ENCODE peak calls at places on chromosomes 3 and 15, in eight cellular contexts. B, C, P, Q, M, Z, D and J are unnamed samples.

GRCh38 chr15:94602771-94603474 is 371.6 kb downstream of the MCTP2 start:
- DNase-seq in Z (no peak), P (no peak), C (no peak), B (no peak), M (peak), Q (no peak), D (no peak), J (no peak)

GRCh38 chr15:27485265-27485664 is 514.3 kb downstream of the GABRG3 start:
- DNase-seq in B (no peak), Z (no peak), P (no peak), M (no peak), Q (no peak), C (no peak), D (no peak), J (no peak)

GRCh38 chr15:60477991-60478632 is 830 bp downstream of the ICE2 start:
- DNase-seq in M (peak), Z (no peak), P (no peak), C (no peak), D (no peak), Q (peak), B (no peak), J (peak)

GRCh38 chr15:64193971-64194370 is 31.1 kb upstream of the PPIB start:
- DNase-seq in C (no peak), P (no peak), D (no peak), Z (no peak), B (no peak), M (no peak), Q (no peak), J (no peak)

GRCh38 chr3:46844851-46845250 is 18.4 kb downstream of the MYL3 start:
- DNase-seq in P (no peak), Q (no peak), D (no peak), Z (no peak), M (no peak), B (no peak), C (no peak), J (no peak)

GRCh38 chr15:72183781-72184164 is 13.8 kb downstream of the GRAMD2A start:
- DNase-seq in Q (no peak), Z (no peak), B (no peak), M (no peak), D (no peak), P (no peak), C (no peak), J (no peak)

GRCh38 chr15:73897441-73898261 is 24.3 kb downstream of the TBC1D21 start:
- DNase-seq in C (peak), B (peak), M (peak), P (peak), D (peak), Q (peak), Z (peak), J (peak)

GRCh38 chr3:69848113-69848512 is 108.8 kb downstream of the MITF start:
- DNase-seq in P (no peak), Q (no peak), Z (no peak), D (no peak), B (no peak), C (no peak), M (no peak), J (no peak)

GRCh38 chr3:124178531-124178930 is 186.6 kb upstream of the ROPN1 start:
- DNase-seq in M (no peak), B (no peak), Q (peak), D (no peak), C (no peak), Z (no peak), P (no peak), J (no peak)

GRCh38 chr3:139108253-139108969 is 63.7 kb upstream of the PRR23C start:
- DNase-seq in Z (no peak), Q (no peak), C (no peak), D (no peak), M (no peak), P (no peak), B (no peak), J (no peak)

GRCh38 chr3:69231929-69232437 is 109.6 kb upstream of the LMOD3 start:
- DNase-seq in M (peak), Q (peak), D (no peak), P (peak), C (no peak), Z (no peak), B (no peak), J (no peak)

GRCh38 chr15:76866716-76867321 is 38.3 kb downstream of the SCAPER start:
- DNase-seq in M (peak), Q (peak), D (no peak), C (no peak), P (peak), B (peak), Z (peak), J (no peak)

GRCh38 chr15:94229591-94230365 is 1.6 kb upstream of the MCTP2 start:
- DNase-seq in Q (peak), C (peak), B (no peak), P (no peak), M (no peak), D (no peak), Z (no peak), J (peak)

GRCh38 chr3:53159415-53160135 is 1.4 kb upstream of the PRKCD start:
- DNase-seq in P (peak), Z (no peak), M (peak), C (no peak), D (no peak), Q (no peak), B (no peak), J (no peak)

GRCh38 chr15:75455982-75456531 is 4.6 kb upstream of the SIN3A start:
- DNase-seq in D (no peak), C (peak), B (peak), Z (peak), P (peak), Q (peak), M (peak), J (peak)

GRCh38 chr15:89492111-89492641 is 4.2 kb downstream of the RHCG start:
- DNase-seq in D (no peak), C (no peak), P (peak), B (peak), Z (no peak), Q (no peak), M (no peak), J (peak)
- TF ChIP-seq CTCF in D (peak), C (no peak), P (peak), B (peak), Z (peak), Q (peak), M (peak), J (peak)

GRCh38 chr3:122498152-122498551 is 16.6 kb downstream of the KPNA1 start:
- DNase-seq in C (no peak), D (no peak), M (no peak), Q (no peak), B (no peak), Z (no peak), P (no peak), J (no peak)
- TF ChIP-seq CTCF in C (no peak), D (no peak), M (no peak), Q (no peak), B (no peak), Z (no peak), P (no peak), J (no peak)

GRCh38 chr3:44988073-44988472 is 12.0 kb downstream of the EXOSC7 start:
- DNase-seq in P (no peak), D (no peak), Q (no peak), C (no peak), M (no peak), B (no peak), Z (no peak), J (no peak)
- TF ChIP-seq CTCF in P (peak), D (peak), Q (peak), C (peak), M (peak), B (peak), Z (peak), J (no peak)

DNA sequence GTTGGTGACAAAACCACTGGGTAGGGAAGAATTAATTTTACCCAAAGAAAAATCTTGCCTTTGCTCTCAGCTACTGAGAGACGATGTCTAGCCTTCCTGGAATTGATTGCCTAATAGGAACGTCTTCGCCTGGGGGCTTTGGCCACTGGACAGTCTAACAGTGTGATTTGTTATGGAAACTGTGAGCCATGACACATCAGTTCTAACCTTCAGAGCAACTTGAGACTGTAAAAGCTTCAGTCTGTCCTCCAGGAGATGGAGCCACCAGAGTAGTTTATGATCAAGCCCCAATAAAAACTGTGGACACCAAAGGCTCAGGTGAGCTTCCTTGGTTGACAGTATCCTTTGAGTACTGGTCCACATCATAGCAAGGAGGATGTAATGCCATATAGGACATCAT is 235.8 kb upstream of the TMCO5A start:
- DNase-seq in B (no peak), Z (no peak), D (no peak), M (peak), Q (peak), P (no peak), C (no peak), J (no peak)
- TF ChIP-seq CTCF in B (no peak), Z (no peak), D (no peak), M (no peak), Q (peak), P (no peak), C (no peak), J (no peak)

GRCh38 chr15:45110256-45110820 is 3.6 kb downstream of the DUOX2 start:
- DNase-seq in D (no peak), M (no peak), P (no peak), B (no peak), Z (no peak), Q (no peak), C (no peak), J (no peak)
- TF ChIP-seq CTCF in D (no peak), M (no peak), P (no peak), B (no peak), Z (no peak), Q (no peak), C (no peak), J (no peak)

DNA sequence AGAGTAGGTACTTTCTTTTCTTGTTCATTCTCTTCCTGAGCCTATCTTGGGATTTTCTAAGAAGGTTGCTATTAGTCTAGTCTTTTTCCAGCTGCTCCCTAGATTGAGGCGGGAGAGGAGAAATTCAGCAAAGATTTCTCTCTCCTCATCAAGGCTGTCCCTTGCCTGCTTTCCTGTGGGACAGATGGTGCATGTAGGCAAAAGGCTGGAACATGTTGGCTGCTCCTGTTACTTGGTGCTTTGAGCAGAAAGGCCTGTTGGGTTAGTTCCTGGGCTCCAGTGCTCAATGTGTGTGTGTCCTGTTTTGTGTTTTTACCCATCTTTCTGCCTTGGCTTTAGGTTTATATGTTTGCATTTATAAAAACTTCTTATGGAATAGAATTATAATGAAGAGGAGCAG is 9.1 kb upstream of the SNRPN start:
- DNase-seq in D (no peak), C (no peak), P (no peak), B (no peak), Q (no peak), Z (no peak), M (no peak), J (no peak)
- TF ChIP-seq CTCF in D (no peak), C (no peak), P (no peak), B (no peak), Q (no peak), Z (no peak), M (no peak), J (no peak)

DNA sequence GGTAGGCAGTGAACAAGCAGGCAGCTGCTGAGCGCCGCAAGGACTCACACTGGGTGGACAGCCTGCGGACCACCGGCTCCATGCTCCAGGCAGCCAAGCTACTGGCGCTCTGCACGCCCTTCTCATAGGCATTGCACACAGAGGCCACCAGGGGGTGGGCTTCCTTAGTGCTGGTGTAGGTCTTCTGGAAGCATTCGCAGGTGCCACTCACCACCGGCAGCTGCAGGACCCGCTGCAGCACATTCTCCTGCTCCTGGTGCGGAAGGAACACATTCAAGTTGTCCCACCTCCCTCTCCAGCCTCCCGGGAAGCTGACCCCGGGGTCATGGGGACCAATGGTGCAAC is 6.0 kb downstream of the PLIN1 start:
- DNase-seq in M (peak), B (peak), Q (no peak), P (no peak), D (no peak), Z (no peak), C (no peak), J (peak)
- TF ChIP-seq CTCF in M (peak), B (peak), Q (peak), P (no peak), D (peak), Z (peak), C (no peak), J (peak)

DNA sequence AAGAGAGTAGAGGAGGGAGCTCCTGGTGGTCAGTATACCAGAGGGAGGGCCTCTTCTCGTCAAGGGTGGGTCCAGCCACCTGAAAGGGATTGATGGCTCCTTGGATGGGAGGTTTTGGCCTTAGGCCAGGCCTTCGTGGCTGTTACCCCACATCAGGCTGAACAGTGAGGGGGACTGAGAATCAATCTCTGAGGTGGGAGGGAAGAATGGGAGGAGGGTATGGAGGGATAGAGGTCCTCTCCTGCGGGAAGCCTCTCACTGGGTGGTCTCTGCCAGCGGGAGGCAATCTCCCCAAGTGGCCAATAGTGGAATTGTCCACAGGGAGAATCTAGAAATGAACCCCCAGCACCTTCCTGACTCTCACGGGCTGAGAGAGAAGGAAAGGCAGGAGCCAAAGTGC is 53.5 kb downstream of the BSN start:
- DNase-seq in Z (no peak), B (peak), M (no peak), P (no peak), Q (no peak), D (no peak), C (no peak), J (no peak)
- TF ChIP-seq CTCF in Z (peak), B (peak), M (peak), P (no peak), Q (peak), D (peak), C (no peak), J (no peak)